ENCODE peak calls at places on chromosome 18, in five cellular contexts. M, S, G, U and D are unnamed samples.

GRCh38 chr18:47756364-47757016 is 174.0 kb downstream of the SMAD2 start:
- DNase-seq in M (peak), G (peak), U (peak), S (peak), D (peak)

GRCh38 chr18:11245889-11246288 is 96.5 kb upstream of the PIEZO2 start:
- DNase-seq in G (no peak), M (no peak), U (no peak), S (peak), D (no peak)

GRCh38 chr18:4455113-4455811 is at the start of gene DLGAP1:
- DNase-seq in U (no peak), G (no peak), S (no peak), M (no peak), D (no peak)

GRCh38 chr18:66640431-66640830 is 36.5 kb upstream of the CDH19 start:
- DNase-seq in U (no peak), G (no peak), M (no peak), S (no peak), D (no peak)

GRCh38 chr18:23114171-23114881 is 21.0 kb upstream of the CABLES1 start:
- DNase-seq in M (no peak), G (no peak), S (no peak), U (no peak), D (peak)

GRCh38 chr18:58269931-58270330 is 225.9 kb downstream of the NEDD4L start:
- DNase-seq in S (no peak), M (no peak), G (no peak), U (no peak), D (no peak)

GRCh38 chr18:70322928-70323327 is 34.1 kb downstream of the SOCS6 start:
- DNase-seq in M (no peak), S (peak), G (peak), U (no peak), D (no peak)

GRCh38 chr18:48361801-48362200 is 47.4 kb downstream of the ZBTB7C start:
- DNase-seq in S (no peak), M (no peak), G (no peak), U (no peak), D (no peak)

GRCh38 chr18:69898241-69898861 is 49.3 kb downstream of the CD226 start:
- DNase-seq in M (no peak), G (no peak), S (no peak), U (no peak), D (no peak)

GRCh38 chr18:11726556-11726955 is 37.5 kb downstream of the GNAL start:
- DNase-seq in G (peak), U (no peak), S (no peak), M (no peak), D (no peak)

GRCh38 chr18:4016391-4017049 is 438.6 kb downstream of the DLGAP1 start:
- DNase-seq in G (no peak), S (no peak), M (no peak), U (no peak), D (no peak)

GRCh38 chr18:59272971-59273935 is at the start of gene RAX:
- DNase-seq in M (no peak), U (no peak), S (peak), G (peak), D (no peak)

GRCh38 chr18:12329125-12329698 is 21.2 kb downstream of the TUBB6 start:
- DNase-seq in U (no peak), M (no peak), S (no peak), G (no peak), D (no peak)

GRCh38 chr18:11154369-11154982 is 5.1 kb upstream of the PIEZO2 start:
- DNase-seq in S (peak), G (peak), M (no peak), U (no peak), D (peak)

GRCh38 chr18:5979971-5980457 is 84.7 kb upstream of the TMEM200C start:
- DNase-seq in S (no peak), M (no peak), U (no peak), G (no peak), D (no peak)

GRCh38 chr18:51391731-51392130 is 194.2 kb upstream of the MEX3C start:
- DNase-seq in M (no peak), S (no peak), G (no peak), U (no peak), D (no peak)

GRCh38 chr18:51122266-51123045 is 75.0 kb downstream of the MEX3C start:
- DNase-seq in U (no peak), G (no peak), S (no peak), M (no peak), D (no peak)

GRCh38 chr18:12376034-12376717 is 851 bp downstream of the AFG3L2 start:
- DNase-seq in U (peak), S (peak), G (peak), M (no peak), D (peak)

GRCh38 chr18:32549248-32549842 is 78.7 kb upstream of the GAREM1 start:
- DNase-seq in U (peak), G (peak), S (no peak), M (peak), D (peak)